ENCODE peak calls at places on chromosomes 5 and 9, in eight cellular contexts. V, Y, I, Z, A, S, U and J are unnamed samples.
A peak's percentile ranks its signal among the peaks of the same experiment; 100 is the strongest.

GRCh38 chr5:149048806-149049205 is 14.1 kb downstream of the SH3TC2 start:
- DNase-seq in S (no peak), Z (no peak), V (no peak), Y (no peak), A (no peak), U (no peak), I (no peak), J (no peak)

GRCh38 chr5:72063219-72063819 is 44.0 kb upstream of the MAP1B start:
- DNase-seq in U (peak; percentile 19), A (no peak), V (peak; percentile 54), Z (peak; percentile 7), Y (peak; percentile 79), I (no peak), S (peak; percentile 47), J (no peak)

GRCh38 chr9:131092548-131093440 is 3.5 kb upstream of the AIF1L start:
- DNase-seq in U (no peak), I (no peak), Y (no peak), A (no peak), Z (no peak), S (no peak), V (no peak), J (no peak)

GRCh38 chr5:172713809-172714490 is 57.0 kb downstream of the DUSP1 start:
- DNase-seq in U (no peak), V (no peak), Y (no peak), A (no peak), I (no peak), S (no peak), Z (no peak), J (no peak)

GRCh38 chr9:79567671-79568098 is 4.1 kb upstream of the TLE4 start:
- DNase-seq in I (no peak), U (no peak), Z (no peak), A (no peak), V (peak; percentile 21), S (no peak), Y (peak; percentile 33), J (no peak)

GRCh38 chr5:6902597-6902996 is 189.4 kb downstream of the TENT4A start:
- DNase-seq in Z (no peak), S (no peak), A (no peak), I (no peak), U (no peak), V (no peak), Y (no peak), J (no peak)

GRCh38 chr5:22651355-22651754 is 201.8 kb downstream of the CDH12 start:
- DNase-seq in Z (no peak), I (no peak), V (no peak), U (no peak), A (no peak), S (no peak), Y (no peak), J (no peak)

GRCh38 chr5:89255845-89256463 is 373.0 kb upstream of the MEF2C start:
- DNase-seq in Y (peak; percentile 60), A (no peak), Z (peak; percentile 9), S (peak; percentile 67), I (no peak), U (no peak), V (peak; percentile 82), J (peak; percentile 8)

GRCh38 chr9:134732392-134733110 is 90.9 kb downstream of the COL5A1 start:
- DNase-seq in Z (no peak), S (peak; percentile 34), I (no peak), U (no peak), Y (no peak), A (no peak), V (no peak), J (no peak)

GRCh38 chr9:70566066-70566465 is 151.6 kb upstream of the KLF9 start:
- DNase-seq in Y (no peak), V (no peak), I (no peak), Z (no peak), A (no peak), S (no peak), U (no peak), J (no peak)

GRCh38 chr5:131521252-131521651 is 113.8 kb downstream of the RAPGEF6 start:
- DNase-seq in A (no peak), U (no peak), S (no peak), I (no peak), V (peak; percentile 89), Y (no peak), Z (peak; percentile 9), J (no peak)

GRCh38 chr9:135480942-135481315 is 1.3 kb downstream of the PPP1R26 start:
- DNase-seq in Z (no peak), A (no peak), U (no peak), I (no peak), V (no peak), Y (no peak), S (no peak), J (no peak)

GRCh38 chr5:36403601-36404311 is 102.1 kb upstream of the RANBP3L start:
- DNase-seq in U (peak; percentile 39), Y (no peak), I (no peak), V (peak; percentile 86), Z (peak; percentile 83), A (no peak), S (peak; percentile 90), J (peak; percentile 68)

GRCh38 chr5:167049043-167049663 is 1242.3 kb upstream of the WWC1 start:
- DNase-seq in Y (peak; percentile 75), U (no peak), A (peak; percentile 51), V (peak; percentile 15), Z (peak; percentile 5), I (no peak), S (peak; percentile 70), J (peak; percentile 44)

GRCh38 chr9:99577351-99577750 is 244.3 kb upstream of the NR4A3 start:
- DNase-seq in V (no peak), I (no peak), Z (no peak), A (no peak), U (no peak), S (no peak), Y (no peak), J (no peak)

GRCh38 chr9:135602789-135603481 is 36.4 kb downstream of the GLT6D1 start:
- DNase-seq in Y (peak; percentile 69), A (peak; percentile 42), S (peak; percentile 34), U (peak; percentile 40), V (peak; percentile 62), I (no peak), Z (peak; percentile 81), J (peak; percentile 36)

GRCh38 chr9:126694206-126695081 is 80.7 kb downstream of the LMX1B start:
- DNase-seq in V (no peak), I (no peak), U (no peak), A (no peak), S (no peak), Z (no peak), Y (no peak), J (no peak)

GRCh38 chr5:55172937-55173695 is at the start of gene CDC20B:
- DNase-seq in U (no peak), V (peak; percentile 87), Y (peak; percentile 91), S (peak; percentile 60), Z (peak; percentile 98), I (peak; percentile 66), A (peak; percentile 51), J (no peak)

GRCh38 chr9:26053954-26054353 is 375.7 kb upstream of the TUSC1 start:
- DNase-seq in Y (no peak), Z (no peak), U (no peak), V (no peak), S (no peak), A (no peak), I (no peak), J (no peak)